ENCODE peak calls at places on chromosomes 6 and 20, in four cellular contexts. B is breast epithelium, Z is body of pancreas, Y is NB4. O is an unnamed sample.
A peak's percentile ranks its signal among the peaks of the same experiment; 100 is the strongest.

GRCh38 chr20:36666181-36666740 is 20.3 kb upstream of the SLA2 start:
- DNase-seq in Z (peak; percentile 3), B (no peak), Y (peak; percentile 43), O (no peak)

GRCh38 chr6:116397960-116398359 is 27.2 kb downstream of the DSE start:
- DNase-seq in B (no peak), Z (no peak), Y (no peak), O (no peak)

GRCh38 chr6:20509211-20509610 is 25.0 kb upstream of the CDKAL1 start:
- DNase-seq in B (no peak), Y (no peak), Z (no peak), O (no peak)

GRCh38 chr6:55617272-55617671 is 38.3 kb upstream of the HMGCLL1 start:
- DNase-seq in Z (peak; percentile 43), B (no peak), Y (peak; percentile 51), O (no peak)

GRCh38 chr6:30725713-30726505 is 5.8 kb downstream of the TUBB start:
- DNase-seq in Y (peak; percentile 54), B (no peak), Z (no peak), O (no peak)

GRCh38 chr6:4599924-4600323 is 176.3 kb upstream of the CDYL start:
- DNase-seq in Y (no peak), B (no peak), Z (no peak), O (no peak)

GRCh38 chr20:38573381-38573780 is 7.6 kb upstream of the ADIG start:
- DNase-seq in Y (no peak), Z (no peak), B (no peak), O (no peak)

GRCh38 chr6:431986-432385 is 40.4 kb downstream of the IRF4 start:
- DNase-seq in Y (no peak), Z (no peak), B (no peak), O (no peak)

GRCh38 chr6:15399651-15400470 is 154.0 kb downstream of the JARID2 start:
- DNase-seq in Z (peak; percentile 84), B (peak; percentile 61), Y (peak; percentile 51), O (peak; percentile 74)

GRCh38 chr6:125843593-125843992 is 52.8 kb downstream of the NCOA7 start:
- DNase-seq in Y (peak; percentile 78), B (no peak), Z (no peak), O (no peak)

GRCh38 chr6:70413114-70413828 is at the start of gene FAM135A:
- DNase-seq in Z (peak; percentile 99), B (peak; percentile 97), Y (peak; percentile 98), O (peak; percentile 99)

GRCh38 chr6:41596807-41597206 is 41.5 kb upstream of the MDFI start:
- DNase-seq in Z (no peak), B (no peak), Y (no peak), O (no peak)

GRCh38 chr20:20370087-20370575 is 2.2 kb downstream of the INSM1 start:
- DNase-seq in B (no peak), Z (no peak), Y (peak; percentile 24), O (no peak)

GRCh38 chr20:25465398-25465797 is 57.9 kb downstream of the GINS1 start:
- DNase-seq in Z (no peak), Y (no peak), B (no peak), O (no peak)

GRCh38 chr6:142262231-142262630 is 39.6 kb upstream of the ADGRG6 start:
- DNase-seq in B (no peak), Z (no peak), Y (no peak), O (no peak)

GRCh38 chr6:77837034-77837784 is 184.4 kb downstream of the MEI4 start:
- DNase-seq in Z (no peak), B (no peak), Y (no peak), O (no peak)

GRCh38 chr6:24501914-24502313 is 7.1 kb downstream of the ALDH5A1 start:
- DNase-seq in Z (no peak), B (no peak), Y (no peak), O (no peak)

GRCh38 chr20:38072885-38073284 is 39.3 kb downstream of the RPRD1B start:
- DNase-seq in Z (no peak), Y (no peak), B (no peak), O (no peak)

GRCh38 chr6:106087548-106088325 is 1.6 kb downstream of the PRDM1 start:
- DNase-seq in Y (no peak), B (no peak), Z (peak; percentile 53), O (no peak)

GRCh38 chr20:44247676-44248419 is 740 bp downstream of the GDAP1L1 start:
- DNase-seq in Y (peak; percentile 71), B (no peak), Z (no peak), O (no peak)

GRCh38 chr6:108561742-108562502 is 1.2 kb downstream of the FOXO3 start:
- DNase-seq in B (no peak), Y (peak; percentile 75), Z (peak; percentile 46), O (peak; percentile 11)

GRCh38 chr20:64144144-64144912 is 19.9 kb upstream of the MYT1 start:
- DNase-seq in Z (no peak), B (no peak), Y (no peak), O (no peak)

GRCh38 chr6:6218246-6219085 is 102.0 kb downstream of the F13A1 start:
- DNase-seq in B (no peak), Y (peak; percentile 23), Z (no peak), O (no peak)

GRCh38 chr6:19394687-19395086 is 442.5 kb upstream of the ID4 start:
- DNase-seq in Z (no peak), B (no peak), Y (no peak), O (no peak)

GRCh38 chr20:19935842-19936241 is 81.3 kb upstream of the NAA20 start:
- DNase-seq in Z (peak; percentile 37), B (peak; percentile 77), Y (no peak), O (peak; percentile 93)

GRCh38 chr6:134074151-134074712 is 21.8 kb upstream of the SLC2A12 start:
- DNase-seq in Z (peak; percentile 18), B (no peak), Y (no peak), O (no peak)

GRCh38 chr20:1225729-1226313 is at the start of gene RAD21L1:
- DNase-seq in B (peak; percentile 81), Z (peak; percentile 79), Y (peak; percentile 49), O (peak; percentile 70)

GRCh38 chr6:104682722-104683643 is 176.7 kb downstream of the HACE1 start:
- DNase-seq in Z (peak; percentile 27), B (peak; percentile 55), Y (peak; percentile 78), O (no peak)

GRCh38 chr6:3852391-3852790 is 3.2 kb downstream of the FAM50B start:
- DNase-seq in Z (no peak), Y (no peak), B (no peak), O (no peak)

GRCh38 chr6:1767481-1768246 is 157.9 kb downstream of the FOXC1 start:
- DNase-seq in Y (no peak), Z (peak; percentile 17), B (no peak), O (no peak)

GRCh38 chr6:63663147-63663877 is 27.7 kb downstream of the PHF3 start:
- DNase-seq in Y (no peak), B (no peak), Z (no peak), O (no peak)

GRCh38 chr20:45630366-45630765 is 718 bp downstream of the WFDC9 start:
- DNase-seq in Y (no peak), B (no peak), Z (no peak), O (no peak)

GRCh38 chr6:37478827-37479226 is 20.9 kb downstream of the CCDC167 start:
- DNase-seq in B (no peak), Z (no peak), Y (no peak), O (no peak)

GRCh38 chr6:37477186-37477585 is 22.5 kb downstream of the CCDC167 start:
- DNase-seq in B (no peak), Y (no peak), Z (no peak), O (no peak)

GRCh38 chr6:37479266-37479854 is 20.3 kb downstream of the CCDC167 start:
- DNase-seq in Y (no peak), Z (no peak), B (no peak), O (no peak)

GRCh38 chr6:37480118-37480736 is 19.5 kb downstream of the CCDC167 start:
- DNase-seq in Y (no peak), Z (no peak), B (no peak), O (no peak)

GRCh38 chr6:37477656-37478435 is 21.8 kb downstream of the CCDC167 start:
- DNase-seq in B (no peak), Y (no peak), Z (no peak), O (no peak)
- TF ChIP-seq POLR2A in B (no peak), Y (no peak), Z (no peak), O (no peak)

GRCh38 chr20:3796477-3797225 is 541 bp downstream of the CDC25B start:
- DNase-seq in Z (no peak), Y (no peak), B (no peak), O (no peak)

GRCh38 chr20:3797226-3797545 is 1.1 kb downstream of the CDC25B start:
- DNase-seq in Z (no peak), Y (no peak), B (no peak), O (no peak)

GRCh38 chr20:3797592-3798404 is 1.7 kb downstream of the CDC25B start:
- DNase-seq in B (no peak), Y (no peak), Z (no peak), O (no peak)

GRCh38 chr20:3794701-3795420 is 1.2 kb upstream of the CDC25B start:
- DNase-seq in B (no peak), Y (no peak), Z (no peak), O (no peak)

GRCh38 chr20:3795511-3796468 is at the start of gene CDC25B:
- DNase-seq in Y (peak; percentile 95), Z (peak; percentile 93), B (peak; percentile 95), O (peak; percentile 90)
- TF ChIP-seq POLR2A in Y (peak; percentile 46), Z (peak; percentile 60), B (peak; percentile 15), O (peak; percentile 26)

DNA sequence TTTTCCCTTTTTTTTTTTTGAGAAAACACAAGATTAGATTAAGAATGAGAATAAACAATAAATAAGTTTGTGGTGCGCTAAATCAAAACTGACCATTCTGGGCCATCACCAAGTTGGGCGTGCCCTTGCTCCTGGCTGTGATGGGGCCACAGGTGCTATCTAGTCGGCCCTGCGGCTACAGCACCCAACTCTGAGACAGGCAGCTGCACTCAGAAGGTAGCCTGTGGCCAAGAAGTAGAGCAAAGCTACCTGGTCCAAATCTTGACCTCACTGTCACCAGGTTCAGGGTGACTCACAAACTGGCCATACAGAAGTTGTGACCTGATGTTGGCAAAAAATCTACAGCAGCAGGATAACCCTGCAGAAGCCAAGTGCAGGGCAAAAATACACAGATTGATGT is 3.4 kb downstream of the TXNDC5 start:
- DNase-seq in Y (no peak), Z (no peak), B (no peak), O (no peak)
- TF ChIP-seq POLR2A in Y (no peak), Z (no peak), B (no peak), O (no peak)

GRCh38 chr6:26044140-26045045 is 42.8 kb upstream of the HFE start:
- DNase-seq in Z (peak; percentile 93), B (no peak), Y (peak; percentile 66), O (peak; percentile 19)
- TF ChIP-seq POLR2A in Z (no peak), B (no peak), Y (peak; percentile 6), O (no peak)

DNA sequence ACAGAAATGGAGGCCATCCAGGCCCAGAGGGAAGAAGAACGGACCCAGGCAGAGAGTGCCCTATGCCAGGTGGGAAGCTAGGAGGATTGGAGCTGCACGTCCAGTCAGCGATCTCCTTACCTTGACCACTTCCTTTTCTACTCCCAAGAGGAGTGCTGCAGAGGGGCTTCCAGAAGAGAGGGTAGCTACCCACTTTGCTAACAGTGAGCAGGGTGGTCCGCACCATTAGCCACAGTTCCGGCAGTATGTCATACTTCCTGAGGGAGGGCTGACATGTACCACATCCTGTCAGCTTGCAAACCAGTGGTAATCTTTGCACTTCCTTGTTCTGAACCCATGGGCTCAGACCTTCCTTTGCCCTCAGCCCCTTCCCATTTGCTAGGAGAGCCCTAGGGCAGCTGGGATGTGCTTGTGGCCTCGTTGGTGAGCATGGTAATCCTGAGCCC is 35.4 kb downstream of the CEP250 start:
- DNase-seq in B (no peak), Z (peak; percentile 41), Y (peak; percentile 91), O (no peak)
- TF ChIP-seq POLR2A in B (no peak), Z (no peak), Y (peak; percentile 52), O (no peak)

GRCh38 chr6:85593438-85594196 is at the start of gene SNX14:
- DNase-seq in Y (peak; percentile 97), B (peak; percentile 95), Z (peak; percentile 97), O (peak; percentile 92)
- TF ChIP-seq POLR2A in Y (peak; percentile 81), B (no peak), Z (peak; percentile 95), O (peak; percentile 71)

O was measured in prostate gland.